ENCODE peak calls at places on chromosomes 1 and 21, in five cellular contexts. F is heart left ventricle, J is cardiac muscle cell, A is brain microvascular endothelial cell, C is tibial artery. X is an unnamed sample. For H3K36me3, the result is how much of the 10 kb centered on the place peaks cover.

GRCh38 chr21:37770496-37770895 is 145.8 kb downstream of the KCNJ6 start:
- DNase-seq in F (no peak), J (no peak), A (no peak), C (no peak), X (no peak)

GRCh38 chr1:230398856-230399255 is 27.3 kb downstream of the PGBD5 start:
- DNase-seq in F (no peak), J (no peak), A (no peak), C (no peak), X (no peak)

GRCh38 chr21:45543710-45544448 is 1.6 kb upstream of the SLC19A1 start:
- DNase-seq in F (peak), J (no peak), A (no peak), C (no peak), X (no peak)

GRCh38 chr1:243977104-243977503 is 74.0 kb upstream of the ZBTB18 start:
- DNase-seq in F (no peak), J (peak), A (peak), C (no peak), X (no peak)

GRCh38 chr1:57983441-57983840 is 559.6 kb upstream of the DAB1 start:
- DNase-seq in F (no peak), J (no peak), A (no peak), C (no peak), X (no peak)

GRCh38 chr1:206708882-206709281 is 24.2 kb downstream of the MAPKAPK2 start:
- DNase-seq in F (no peak), J (peak), A (no peak), C (no peak), X (no peak)

GRCh38 chr1:17639703-17640340 is 100.3 kb downstream of the ARHGEF10L start:
- DNase-seq in F (no peak), J (no peak), A (no peak), C (no peak), X (no peak)

GRCh38 chr21:29372063-29372802 is 73.5 kb downstream of the BACH1 start:
- DNase-seq in F (peak), J (peak), A (peak), C (peak), X (no peak)

GRCh38 chr1:171753685-171754380 is 12.0 kb upstream of the VAMP4 start:
- DNase-seq in F (no peak), J (no peak), A (no peak), C (no peak), X (no peak)

GRCh38 chr1:185846672-185847440 is 112.7 kb downstream of the HMCN1 start:
- DNase-seq in F (no peak), J (peak), A (peak), C (no peak), X (no peak)

GRCh38 chr1:59150537-59151386 is 146.1 kb upstream of the FGGY start:
- DNase-seq in F (peak), J (peak), A (peak), C (peak), X (peak)

GRCh38 chr1:101136739-101137138 is 100.1 kb upstream of the S1PR1 start:
- DNase-seq in F (no peak), J (peak), A (peak), C (no peak), X (no peak)

GRCh38 chr1:159554681-159555080 is 18.9 kb upstream of the OR10J5 start:
- DNase-seq in F (no peak), J (peak), A (no peak), C (no peak), X (no peak)

GRCh38 chr1:44068442-44068861 is 37.2 kb upstream of the SLC6A9 start:
- DNase-seq in F (no peak), J (no peak), A (no peak), C (peak), X (no peak)

GRCh38 chr1:155064109-155064812 is 721 bp downstream of the EFNA4 start:
- DNase-seq in F (no peak), J (no peak), A (no peak), C (no peak), X (no peak)

GRCh38 chr1:227428803-227429202 is 110.5 kb upstream of the CDC42BPA start:
- DNase-seq in F (peak), J (peak), A (peak), C (no peak), X (no peak)

GRCh38 chr1:180252638-180253536 is 22.8 kb downstream of the LHX4 start:
- DNase-seq in F (peak), J (peak), A (peak), C (peak), X (peak)

GRCh38 chr21:27423906-27424595 is 457.2 kb upstream of the ADAMTS5 start:
- DNase-seq in F (peak), J (peak), A (peak), C (no peak), X (no peak)

GRCh38 chr1:174998569-174999215 is 1.1 kb upstream of the CACYBP start:
- DNase-seq in F (no peak), J (peak), A (peak), C (no peak), X (no peak)

GRCh38 chr1:67535474-67535873 is 105.3 kb upstream of the SERBP1 start:
- DNase-seq in F (peak), J (peak), A (peak), C (peak), X (peak)

GRCh38 chr21:43361493-43362296 is 65.2 kb downstream of the SIK1 start:
- DNase-seq in F (peak), J (peak), A (peak), C (peak), X (no peak)

GRCh38 chr21:37378700-37379139 is 12.1 kb downstream of the DYRK1A start:
- DNase-seq in F (no peak), J (no peak), A (no peak), C (no peak), X (no peak)

GRCh38 chr1:27724961-27725373 is 794 bp upstream of the FAM76A start:
- DNase-seq in F (peak), J (peak), A (no peak), C (peak), X (peak)

GRCh38 chr1:197958438-197958837 is 41.3 kb downstream of the LHX9 start:
- DNase-seq in F (no peak), J (no peak), A (no peak), C (no peak), X (no peak)

GRCh38 chr1:47554901-47555300 is 117.1 kb downstream of the FOXD2 start:
- DNase-seq in F (no peak), J (no peak), A (peak), C (no peak), X (no peak)

GRCh38 chr1:160085686-160086089 is 4.3 kb downstream of the KCNJ9 start:
- DNase-seq in F (peak), J (peak), A (peak), C (peak), X (peak)

GRCh38 chr1:82542766-82543165 is 742.0 kb downstream of the ADGRL2 start:
- DNase-seq in F (no peak), J (no peak), A (no peak), C (no peak), X (no peak)

GRCh38 chr1:87074001-87074795 is 159.8 kb downstream of the HS2ST1 start:
- DNase-seq in F (no peak), J (peak), A (no peak), C (no peak), X (no peak)

GRCh38 chr1:198107041-198107440 is 49.8 kb upstream of the NEK7 start:
- DNase-seq in F (no peak), J (peak), A (peak), C (no peak), X (no peak)

GRCh38 chr1:235011599-235012435 is 116.8 kb downstream of the TOMM20 start:
- DNase-seq in F (peak), J (peak), A (peak), C (no peak), X (peak)

GRCh38 chr1:193471981-193472380 is 285.6 kb upstream of the B3GALT2 start:
- DNase-seq in F (no peak), J (no peak), A (peak), C (no peak), X (no peak)

GRCh38 chr1:40477680-40478057 is 579 bp downstream of the ZFP69 start:
- DNase-seq in F (no peak), J (peak), A (peak), C (no peak), X (no peak)

GRCh38 chr1:46488343-46489168 is 1.1 kb upstream of the DMBX1 start:
- DNase-seq in F (no peak), J (no peak), A (no peak), C (no peak), X (no peak)

GRCh38 chr1:152533327-152533938 is 19.2 kb downstream of the CRCT1 start:
- DNase-seq in F (no peak), J (peak), A (no peak), C (no peak), X (no peak)

GRCh38 chr1:83901547-83902155 is 97.3 kb downstream of the TTLL7 start:
- DNase-seq in F (no peak), J (peak), A (peak), C (no peak), X (no peak)

GRCh38 chr1:36411674-36412648 is 14.3 kb upstream of the LSM10 start:
- DNase-seq in F (no peak), J (peak), A (peak), C (no peak), X (no peak)

GRCh38 chr1:61981870-61982660 is 212.6 kb upstream of the L1TD1 start:
- DNase-seq in F (no peak), J (no peak), A (no peak), C (no peak), X (no peak)

GRCh38 chr21:35006248-35006647 is 42.9 kb downstream of the RUNX1 start:
- DNase-seq in F (no peak), J (no peak), A (no peak), C (no peak), X (no peak)
- H3K4me3 ChIP-seq in F (no peak), J (no peak), A (no peak), C (no peak), X (no peak)

GRCh38 chr1:39474810-39475209 is 16.6 kb upstream of the BMP8A start:
- DNase-seq in F (peak), J (no peak), A (no peak), C (no peak), X (no peak)
- H3K36me3 ChIP-seq in F (half or more), J (under half), A (half or more), C (half or more), X (under half)

GRCh38 chr1:110875216-110875731 is 2.3 kb downstream of the CD53 start:
- DNase-seq in F (no peak), J (no peak), A (no peak), C (no peak), X (no peak)
- H3K4me3 ChIP-seq in F (no peak), J (no peak), A (no peak), C (peak), X (no peak)

DNA sequence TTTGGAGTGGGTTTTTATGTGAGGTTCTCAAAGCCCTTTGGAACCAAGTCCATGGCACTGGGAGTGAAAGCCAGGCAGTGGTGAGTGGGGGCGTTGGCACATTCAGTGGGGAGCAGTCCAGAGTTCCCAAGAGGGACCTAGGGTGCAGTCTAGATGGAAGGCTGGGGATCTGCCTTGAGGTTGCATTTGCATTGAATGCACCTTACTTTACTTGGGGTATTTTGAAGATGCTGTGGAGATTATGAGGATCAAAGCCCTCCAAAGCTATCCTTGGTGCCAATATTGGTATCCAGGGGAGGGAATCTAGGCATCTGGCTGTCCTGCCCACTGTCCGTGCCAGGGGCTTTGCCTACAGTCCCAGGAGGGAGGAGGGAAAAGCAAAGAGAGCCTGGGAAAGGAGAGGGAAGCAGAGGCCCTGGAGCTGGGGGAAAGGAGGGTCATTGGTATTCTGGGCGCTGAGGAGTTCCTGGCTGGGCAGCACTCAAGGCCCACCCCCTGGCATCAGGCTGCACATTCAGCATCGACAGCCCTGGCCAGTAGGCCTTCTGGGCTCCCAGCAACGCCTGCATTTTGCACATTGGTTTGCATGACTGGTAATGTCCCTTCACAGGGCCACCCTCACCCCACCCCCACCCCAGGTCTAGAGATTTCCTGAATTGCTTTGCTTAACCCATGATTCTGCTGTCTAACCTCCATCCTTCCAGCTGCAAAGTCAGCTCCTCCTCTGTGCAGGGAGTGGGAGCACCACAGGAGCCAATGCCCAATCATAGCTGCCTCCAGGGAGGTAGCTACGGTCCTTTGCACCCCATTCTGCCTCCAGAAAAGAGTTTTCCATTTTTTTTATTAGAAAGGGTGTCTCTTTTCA is 843 bp upstream of the BCAN start:
- DNase-seq in F (no peak), J (no peak), A (no peak), C (no peak), X (no peak)
- H3K36me3 ChIP-seq in F (under half), J (under half), A (under half), C (under half), X (under half)

GRCh38 chr1:92960395-92961130 is 699 bp downstream of the DIPK1A start:
- DNase-seq in F (peak), J (peak), A (peak), C (peak), X (peak)

GRCh38 chr1:92958203-92958970 is 2.9 kb downstream of the DIPK1A start:
- DNase-seq in F (no peak), J (no peak), A (no peak), C (no peak), X (no peak)

GRCh38 chr1:92965003-92965402 is 3.7 kb upstream of the DIPK1A start:
- DNase-seq in F (no peak), J (no peak), A (no peak), C (no peak), X (no peak)

GRCh38 chr1:92961896-92962752 is 862 bp upstream of the DIPK1A start:
- DNase-seq in F (peak), J (peak), A (no peak), C (peak), X (peak)

GRCh38 chr1:92961131-92961895 is at the start of gene DIPK1A:
- DNase-seq in F (peak), J (peak), A (peak), C (peak), X (peak)
- H3K4me3 ChIP-seq in F (peak), J (peak), A (peak), C (peak), X (peak)

GRCh38 chr1:241888232-241888631 is 40.2 kb downstream of the EXO1 start:
- DNase-seq in F (no peak), J (peak), A (no peak), C (no peak), X (no peak)
- H3K36me3 ChIP-seq in F (under half), J (under half), A (under half), C (under half), X (under half)

DNA sequence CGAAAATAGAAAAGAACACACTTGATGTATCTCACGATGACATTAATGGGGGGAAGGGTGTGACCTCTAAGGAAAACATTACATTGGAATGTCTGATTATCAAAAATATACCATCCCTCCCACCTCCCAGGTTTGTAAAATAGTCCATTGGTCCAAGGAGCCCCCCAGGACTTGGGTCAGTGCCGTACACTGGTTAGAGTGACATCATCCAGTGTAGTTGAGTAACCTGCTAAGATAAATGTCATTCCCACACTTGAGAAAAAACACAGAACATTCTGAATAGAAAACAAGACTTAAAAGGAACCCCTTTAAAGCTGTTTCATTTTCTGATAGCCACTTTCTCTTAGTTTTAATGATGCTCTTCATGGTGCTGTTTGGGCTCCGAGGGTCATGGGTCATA is 15.2 kb downstream of the DDX20 start:
- DNase-seq in F (no peak), J (peak), A (no peak), C (no peak), X (no peak)
- H3K4me3 ChIP-seq in F (no peak), J (no peak), A (no peak), C (no peak), X (no peak)

GRCh38 chr1:1228596-1229321 is 3.0 kb downstream of the SDF4 start:
- DNase-seq in F (no peak), J (no peak), A (no peak), C (no peak), X (no peak)
- H3K36me3 ChIP-seq in F (under half), J (under half), A (under half), C (half or more), X (under half)